ENCODE peak calls at places on chromosomes 6 and 20, in eight cellular contexts. One of them, this sample, is unnamed.

GRCh38 chr6:158321960-158322359 is 9.7 kb downstream of the TULP4 start:
- DNase-seq in A549: no peak
- DNase-seq in psoas muscle: no peak
- DNase-seq in CD4-positive, CD25-positive, alpha-beta regulatory T cell: no peak
- DNase-seq in hippocampal formation: no peak
- DNase-seq in iris pigment epithelial cell: peak
- DNase-seq in effector memory CD8-positive, alpha-beta T cell: no peak
- DNase-seq in GM03348: peak
- DNase-seq in this sample: peak

GRCh38 chr20:44683263-44684046 is 31.7 kb upstream of the CCN5 start:
- DNase-seq in A549: peak
- DNase-seq in psoas muscle: no peak
- DNase-seq in CD4-positive, CD25-positive, alpha-beta regulatory T cell: peak
- DNase-seq in hippocampal formation: no peak
- DNase-seq in iris pigment epithelial cell: peak
- DNase-seq in effector memory CD8-positive, alpha-beta T cell: peak
- DNase-seq in GM03348: peak
- DNase-seq in this sample: peak

GRCh38 chr6:156778615-156779205 is 1.5 kb downstream of the ARID1B start:
- DNase-seq in A549: no peak
- DNase-seq in psoas muscle: peak
- DNase-seq in CD4-positive, CD25-positive, alpha-beta regulatory T cell: peak
- DNase-seq in hippocampal formation: peak
- DNase-seq in iris pigment epithelial cell: peak
- DNase-seq in effector memory CD8-positive, alpha-beta T cell: peak
- DNase-seq in GM03348: peak
- DNase-seq in this sample: peak

GRCh38 chr20:37880726-37881591 is 22.0 kb upstream of the VSTM2L start:
- DNase-seq in A549: no peak
- DNase-seq in psoas muscle: peak
- DNase-seq in CD4-positive, CD25-positive, alpha-beta regulatory T cell: no peak
- DNase-seq in hippocampal formation: no peak
- DNase-seq in iris pigment epithelial cell: no peak
- DNase-seq in effector memory CD8-positive, alpha-beta T cell: no peak
- DNase-seq in GM03348: no peak
- DNase-seq in this sample: no peak

GRCh38 chr6:11770546-11771466 is 7.8 kb downstream of the ADTRP start:
- DNase-seq in A549: peak
- DNase-seq in psoas muscle: peak
- DNase-seq in CD4-positive, CD25-positive, alpha-beta regulatory T cell: no peak
- DNase-seq in hippocampal formation: peak
- DNase-seq in iris pigment epithelial cell: peak
- DNase-seq in effector memory CD8-positive, alpha-beta T cell: no peak
- DNase-seq in GM03348: peak
- DNase-seq in this sample: peak

GRCh38 chr20:32354592-32355416 is 3.3 kb upstream of the ASXL1 start:
- DNase-seq in A549: peak
- DNase-seq in psoas muscle: no peak
- DNase-seq in CD4-positive, CD25-positive, alpha-beta regulatory T cell: no peak
- DNase-seq in hippocampal formation: no peak
- DNase-seq in iris pigment epithelial cell: peak
- DNase-seq in effector memory CD8-positive, alpha-beta T cell: no peak
- DNase-seq in GM03348: peak
- DNase-seq in this sample: peak

GRCh38 chr6:30568245-30568644 is 3.0 kb upstream of the ABCF1 start:
- DNase-seq in A549: no peak
- DNase-seq in psoas muscle: no peak
- DNase-seq in CD4-positive, CD25-positive, alpha-beta regulatory T cell: no peak
- DNase-seq in hippocampal formation: no peak
- DNase-seq in iris pigment epithelial cell: no peak
- DNase-seq in effector memory CD8-positive, alpha-beta T cell: peak
- DNase-seq in GM03348: no peak
- DNase-seq in this sample: no peak

GRCh38 chr6:140766999-140767398 is 1365.7 kb upstream of the GJE1 start:
- DNase-seq in A549: no peak
- DNase-seq in psoas muscle: no peak
- DNase-seq in CD4-positive, CD25-positive, alpha-beta regulatory T cell: no peak
- DNase-seq in hippocampal formation: no peak
- DNase-seq in iris pigment epithelial cell: no peak
- DNase-seq in effector memory CD8-positive, alpha-beta T cell: no peak
- DNase-seq in GM03348: no peak
- DNase-seq in this sample: no peak

GRCh38 chr6:16667509-16667908 is 93.8 kb downstream of the ATXN1 start:
- DNase-seq in A549: no peak
- DNase-seq in psoas muscle: no peak
- DNase-seq in CD4-positive, CD25-positive, alpha-beta regulatory T cell: no peak
- DNase-seq in hippocampal formation: no peak
- DNase-seq in iris pigment epithelial cell: no peak
- DNase-seq in effector memory CD8-positive, alpha-beta T cell: no peak
- DNase-seq in GM03348: no peak
- DNase-seq in this sample: no peak